ENCODE peak calls at places on chromosomes 5 and 9, in nine cellular contexts. One of them, this sample, is unnamed.

GRCh38 chr5:6248132-6248531 is 130.2 kb downstream of the MED10 start:
- DNase-seq in activated B cell treated with CpG ODN at 0.5 μM for 24 hours: no peak
- DNase-seq in stimulated activated CD8-positive, alpha-beta memory T cell treated with anti-CD3 and anti-CD28 coated beads, Interleukin-15, amount 100 ng/mL, for 4 hours: no peak
- DNase-seq in NCI-H1092: no peak
- DNase-seq in ureter: no peak
- DNase-seq in stimulated activated CD4-positive, alpha-beta T cell treated with anti-CD3 and anti-CD28 coated beads, Interleukin-1b, Interleukin-23, amount 100 ng/mL, for 48 hours: no peak
- DNase-seq in heart right ventricle: no peak
- DNase-seq in amniotic stem cell: no peak
- DNase-seq in RWPE1: no peak
- DNase-seq in this sample: no peak

GRCh38 chr9:76866689-76867088 is 39.2 kb downstream of the PRUNE2 start:
- DNase-seq in activated B cell treated with CpG ODN at 0.5 μM for 24 hours: no peak
- DNase-seq in stimulated activated CD8-positive, alpha-beta memory T cell treated with anti-CD3 and anti-CD28 coated beads, Interleukin-15, amount 100 ng/mL, for 4 hours: no peak
- DNase-seq in NCI-H1092: no peak
- DNase-seq in ureter: no peak
- DNase-seq in stimulated activated CD4-positive, alpha-beta T cell treated with anti-CD3 and anti-CD28 coated beads, Interleukin-1b, Interleukin-23, amount 100 ng/mL, for 48 hours: no peak
- DNase-seq in heart right ventricle: no peak
- DNase-seq in amniotic stem cell: peak; percentile 80
- DNase-seq in RWPE1: peak; percentile 87
- DNase-seq in this sample: no peak

GRCh38 chr5:129228577-129228976 is 134.0 kb downstream of the ISOC1 start:
- DNase-seq in activated B cell treated with CpG ODN at 0.5 μM for 24 hours: no peak
- DNase-seq in stimulated activated CD8-positive, alpha-beta memory T cell treated with anti-CD3 and anti-CD28 coated beads, Interleukin-15, amount 100 ng/mL, for 4 hours: no peak
- DNase-seq in NCI-H1092: no peak
- DNase-seq in ureter: no peak
- DNase-seq in stimulated activated CD4-positive, alpha-beta T cell treated with anti-CD3 and anti-CD28 coated beads, Interleukin-1b, Interleukin-23, amount 100 ng/mL, for 48 hours: no peak
- DNase-seq in heart right ventricle: no peak
- DNase-seq in amniotic stem cell: no peak
- DNase-seq in RWPE1: no peak
- DNase-seq in this sample: no peak

GRCh38 chr9:113842086-113842485 is 34.0 kb upstream of the ZNF618 start:
- DNase-seq in activated B cell treated with CpG ODN at 0.5 μM for 24 hours: no peak
- DNase-seq in stimulated activated CD8-positive, alpha-beta memory T cell treated with anti-CD3 and anti-CD28 coated beads, Interleukin-15, amount 100 ng/mL, for 4 hours: no peak
- DNase-seq in NCI-H1092: no peak
- DNase-seq in ureter: no peak
- DNase-seq in stimulated activated CD4-positive, alpha-beta T cell treated with anti-CD3 and anti-CD28 coated beads, Interleukin-1b, Interleukin-23, amount 100 ng/mL, for 48 hours: no peak
- DNase-seq in heart right ventricle: no peak
- DNase-seq in amniotic stem cell: no peak
- DNase-seq in RWPE1: no peak
- DNase-seq in this sample: no peak

GRCh38 chr5:142627371-142628217 is 58.3 kb downstream of the FGF1 start:
- DNase-seq in activated B cell treated with CpG ODN at 0.5 μM for 24 hours: no peak
- DNase-seq in stimulated activated CD8-positive, alpha-beta memory T cell treated with anti-CD3 and anti-CD28 coated beads, Interleukin-15, amount 100 ng/mL, for 4 hours: no peak
- DNase-seq in NCI-H1092: no peak
- DNase-seq in ureter: no peak
- DNase-seq in stimulated activated CD4-positive, alpha-beta T cell treated with anti-CD3 and anti-CD28 coated beads, Interleukin-1b, Interleukin-23, amount 100 ng/mL, for 48 hours: no peak
- DNase-seq in heart right ventricle: no peak
- DNase-seq in amniotic stem cell: no peak
- DNase-seq in RWPE1: no peak
- DNase-seq in this sample: no peak

GRCh38 chr9:114836769-114837168 is 30.9 kb upstream of the TNFSF15 start:
- DNase-seq in activated B cell treated with CpG ODN at 0.5 μM for 24 hours: no peak
- DNase-seq in stimulated activated CD8-positive, alpha-beta memory T cell treated with anti-CD3 and anti-CD28 coated beads, Interleukin-15, amount 100 ng/mL, for 4 hours: no peak
- DNase-seq in NCI-H1092: no peak
- DNase-seq in ureter: no peak
- DNase-seq in stimulated activated CD4-positive, alpha-beta T cell treated with anti-CD3 and anti-CD28 coated beads, Interleukin-1b, Interleukin-23, amount 100 ng/mL, for 48 hours: peak; percentile 11
- DNase-seq in heart right ventricle: no peak
- DNase-seq in amniotic stem cell: no peak
- DNase-seq in RWPE1: no peak
- DNase-seq in this sample: no peak

GRCh38 chr9:135513351-135513846 is 7.8 kb upstream of the LCN1 start:
- DNase-seq in activated B cell treated with CpG ODN at 0.5 μM for 24 hours: no peak
- DNase-seq in stimulated activated CD8-positive, alpha-beta memory T cell treated with anti-CD3 and anti-CD28 coated beads, Interleukin-15, amount 100 ng/mL, for 4 hours: no peak
- DNase-seq in NCI-H1092: no peak
- DNase-seq in ureter: peak; percentile 12
- DNase-seq in stimulated activated CD4-positive, alpha-beta T cell treated with anti-CD3 and anti-CD28 coated beads, Interleukin-1b, Interleukin-23, amount 100 ng/mL, for 48 hours: no peak
- DNase-seq in heart right ventricle: peak; percentile 2
- DNase-seq in amniotic stem cell: no peak
- DNase-seq in RWPE1: no peak
- DNase-seq in this sample: no peak

GRCh38 chr5:32642276-32643002 is 57.1 kb downstream of the SUB1 start:
- DNase-seq in activated B cell treated with CpG ODN at 0.5 μM for 24 hours: no peak
- DNase-seq in stimulated activated CD8-positive, alpha-beta memory T cell treated with anti-CD3 and anti-CD28 coated beads, Interleukin-15, amount 100 ng/mL, for 4 hours: no peak
- DNase-seq in NCI-H1092: no peak
- DNase-seq in ureter: no peak
- DNase-seq in stimulated activated CD4-positive, alpha-beta T cell treated with anti-CD3 and anti-CD28 coated beads, Interleukin-1b, Interleukin-23, amount 100 ng/mL, for 48 hours: no peak
- DNase-seq in heart right ventricle: no peak
- DNase-seq in amniotic stem cell: peak; percentile 2
- DNase-seq in RWPE1: peak; percentile 42
- DNase-seq in this sample: no peak

GRCh38 chr5:132387649-132388117 is 18.2 kb downstream of the SLC22A5 start:
- DNase-seq in activated B cell treated with CpG ODN at 0.5 μM for 24 hours: no peak
- DNase-seq in stimulated activated CD8-positive, alpha-beta memory T cell treated with anti-CD3 and anti-CD28 coated beads, Interleukin-15, amount 100 ng/mL, for 4 hours: no peak
- DNase-seq in NCI-H1092: no peak
- DNase-seq in ureter: peak; percentile 86
- DNase-seq in stimulated activated CD4-positive, alpha-beta T cell treated with anti-CD3 and anti-CD28 coated beads, Interleukin-1b, Interleukin-23, amount 100 ng/mL, for 48 hours: no peak
- DNase-seq in heart right ventricle: peak; percentile 29
- DNase-seq in amniotic stem cell: peak; percentile 54
- DNase-seq in RWPE1: peak; percentile 98
- DNase-seq in this sample: peak; percentile 45

GRCh38 chr5:66661149-66661548 is 65.0 kb downstream of the MAST4 start:
- DNase-seq in activated B cell treated with CpG ODN at 0.5 μM for 24 hours: no peak
- DNase-seq in stimulated activated CD8-positive, alpha-beta memory T cell treated with anti-CD3 and anti-CD28 coated beads, Interleukin-15, amount 100 ng/mL, for 4 hours: no peak
- DNase-seq in NCI-H1092: no peak
- DNase-seq in ureter: no peak
- DNase-seq in stimulated activated CD4-positive, alpha-beta T cell treated with anti-CD3 and anti-CD28 coated beads, Interleukin-1b, Interleukin-23, amount 100 ng/mL, for 48 hours: no peak
- DNase-seq in heart right ventricle: peak; percentile 26
- DNase-seq in amniotic stem cell: no peak
- DNase-seq in RWPE1: no peak
- DNase-seq in this sample: peak; percentile 49

GRCh38 chr5:151098185-151098813 is 17.5 kb upstream of the TNIP1 start:
- DNase-seq in activated B cell treated with CpG ODN at 0.5 μM for 24 hours: no peak
- DNase-seq in stimulated activated CD8-positive, alpha-beta memory T cell treated with anti-CD3 and anti-CD28 coated beads, Interleukin-15, amount 100 ng/mL, for 4 hours: no peak
- DNase-seq in NCI-H1092: no peak
- DNase-seq in ureter: no peak
- DNase-seq in stimulated activated CD4-positive, alpha-beta T cell treated with anti-CD3 and anti-CD28 coated beads, Interleukin-1b, Interleukin-23, amount 100 ng/mL, for 48 hours: peak; percentile 41
- DNase-seq in heart right ventricle: no peak
- DNase-seq in amniotic stem cell: no peak
- DNase-seq in RWPE1: no peak
- DNase-seq in this sample: no peak

GRCh38 chr5:144198386-144198785 is 27.7 kb downstream of the KCTD16 start:
- DNase-seq in activated B cell treated with CpG ODN at 0.5 μM for 24 hours: no peak
- DNase-seq in stimulated activated CD8-positive, alpha-beta memory T cell treated with anti-CD3 and anti-CD28 coated beads, Interleukin-15, amount 100 ng/mL, for 4 hours: no peak
- DNase-seq in NCI-H1092: no peak
- DNase-seq in ureter: no peak
- DNase-seq in stimulated activated CD4-positive, alpha-beta T cell treated with anti-CD3 and anti-CD28 coated beads, Interleukin-1b, Interleukin-23, amount 100 ng/mL, for 48 hours: no peak
- DNase-seq in heart right ventricle: no peak
- DNase-seq in amniotic stem cell: no peak
- DNase-seq in RWPE1: no peak
- DNase-seq in this sample: no peak

GRCh38 chr9:14131353-14132088 is 182.4 kb downstream of the NFIB start:
- DNase-seq in activated B cell treated with CpG ODN at 0.5 μM for 24 hours: no peak
- DNase-seq in stimulated activated CD8-positive, alpha-beta memory T cell treated with anti-CD3 and anti-CD28 coated beads, Interleukin-15, amount 100 ng/mL, for 4 hours: no peak
- DNase-seq in NCI-H1092: no peak
- DNase-seq in ureter: no peak
- DNase-seq in stimulated activated CD4-positive, alpha-beta T cell treated with anti-CD3 and anti-CD28 coated beads, Interleukin-1b, Interleukin-23, amount 100 ng/mL, for 48 hours: no peak
- DNase-seq in heart right ventricle: no peak
- DNase-seq in amniotic stem cell: no peak
- DNase-seq in RWPE1: no peak
- DNase-seq in this sample: no peak

GRCh38 chr5:138138949-138139775 is at the start of gene NME5:
- DNase-seq in activated B cell treated with CpG ODN at 0.5 μM for 24 hours: no peak
- DNase-seq in stimulated activated CD8-positive, alpha-beta memory T cell treated with anti-CD3 and anti-CD28 coated beads, Interleukin-15, amount 100 ng/mL, for 4 hours: no peak
- DNase-seq in NCI-H1092: peak; percentile 13
- DNase-seq in ureter: peak; percentile 74
- DNase-seq in stimulated activated CD4-positive, alpha-beta T cell treated with anti-CD3 and anti-CD28 coated beads, Interleukin-1b, Interleukin-23, amount 100 ng/mL, for 48 hours: no peak
- DNase-seq in heart right ventricle: peak; percentile 61
- DNase-seq in amniotic stem cell: no peak
- DNase-seq in RWPE1: no peak
- DNase-seq in this sample: peak; percentile 76

GRCh38 chr9:94656190-94656589 is 16.9 kb upstream of the FBP1 start:
- DNase-seq in activated B cell treated with CpG ODN at 0.5 μM for 24 hours: peak; percentile 36
- DNase-seq in stimulated activated CD8-positive, alpha-beta memory T cell treated with anti-CD3 and anti-CD28 coated beads, Interleukin-15, amount 100 ng/mL, for 4 hours: no peak
- DNase-seq in NCI-H1092: no peak
- DNase-seq in ureter: no peak
- DNase-seq in stimulated activated CD4-positive, alpha-beta T cell treated with anti-CD3 and anti-CD28 coated beads, Interleukin-1b, Interleukin-23, amount 100 ng/mL, for 48 hours: peak; percentile 56
- DNase-seq in heart right ventricle: no peak
- DNase-seq in amniotic stem cell: no peak
- DNase-seq in RWPE1: no peak
- DNase-seq in this sample: no peak

GRCh38 chr9:15349892-15350761 is 43.1 kb upstream of the TTC39B start:
- DNase-seq in activated B cell treated with CpG ODN at 0.5 μM for 24 hours: no peak
- DNase-seq in stimulated activated CD8-positive, alpha-beta memory T cell treated with anti-CD3 and anti-CD28 coated beads, Interleukin-15, amount 100 ng/mL, for 4 hours: no peak
- DNase-seq in NCI-H1092: peak; percentile 15
- DNase-seq in ureter: peak; percentile 46
- DNase-seq in stimulated activated CD4-positive, alpha-beta T cell treated with anti-CD3 and anti-CD28 coated beads, Interleukin-1b, Interleukin-23, amount 100 ng/mL, for 48 hours: peak; percentile 13
- DNase-seq in heart right ventricle: no peak
- DNase-seq in amniotic stem cell: no peak
- DNase-seq in RWPE1: peak; percentile 60
- DNase-seq in this sample: no peak

GRCh38 chr5:81006955-81007636 is 46.9 kb downstream of the RASGRF2 start:
- DNase-seq in activated B cell treated with CpG ODN at 0.5 μM for 24 hours: no peak
- DNase-seq in stimulated activated CD8-positive, alpha-beta memory T cell treated with anti-CD3 and anti-CD28 coated beads, Interleukin-15, amount 100 ng/mL, for 4 hours: no peak
- DNase-seq in NCI-H1092: no peak
- DNase-seq in ureter: no peak
- DNase-seq in stimulated activated CD4-positive, alpha-beta T cell treated with anti-CD3 and anti-CD28 coated beads, Interleukin-1b, Interleukin-23, amount 100 ng/mL, for 48 hours: peak; percentile 47
- DNase-seq in heart right ventricle: no peak
- DNase-seq in amniotic stem cell: no peak
- DNase-seq in RWPE1: no peak
- DNase-seq in this sample: no peak

GRCh38 chr5:69368458-69369368 is 607 bp downstream of the AK6 start:
- DNase-seq in activated B cell treated with CpG ODN at 0.5 μM for 24 hours: no peak
- DNase-seq in stimulated activated CD8-positive, alpha-beta memory T cell treated with anti-CD3 and anti-CD28 coated beads, Interleukin-15, amount 100 ng/mL, for 4 hours: no peak
- DNase-seq in NCI-H1092: no peak
- DNase-seq in ureter: no peak
- DNase-seq in stimulated activated CD4-positive, alpha-beta T cell treated with anti-CD3 and anti-CD28 coated beads, Interleukin-1b, Interleukin-23, amount 100 ng/mL, for 48 hours: peak; percentile 17
- DNase-seq in heart right ventricle: no peak
- DNase-seq in amniotic stem cell: no peak
- DNase-seq in RWPE1: peak; percentile 78
- DNase-seq in this sample: no peak

GRCh38 chr9:13719981-13720380 is 440.5 kb upstream of the MPDZ start:
- DNase-seq in activated B cell treated with CpG ODN at 0.5 μM for 24 hours: no peak
- DNase-seq in stimulated activated CD8-positive, alpha-beta memory T cell treated with anti-CD3 and anti-CD28 coated beads, Interleukin-15, amount 100 ng/mL, for 4 hours: no peak
- DNase-seq in NCI-H1092: no peak
- DNase-seq in ureter: no peak
- DNase-seq in stimulated activated CD4-positive, alpha-beta T cell treated with anti-CD3 and anti-CD28 coated beads, Interleukin-1b, Interleukin-23, amount 100 ng/mL, for 48 hours: no peak
- DNase-seq in heart right ventricle: no peak
- DNase-seq in amniotic stem cell: peak; percentile 46
- DNase-seq in RWPE1: no peak
- DNase-seq in this sample: no peak

GRCh38 chr5:9375756-9376155 is 170.1 kb downstream of the SEMA5A start:
- DNase-seq in activated B cell treated with CpG ODN at 0.5 μM for 24 hours: no peak
- DNase-seq in stimulated activated CD8-positive, alpha-beta memory T cell treated with anti-CD3 and anti-CD28 coated beads, Interleukin-15, amount 100 ng/mL, for 4 hours: no peak
- DNase-seq in NCI-H1092: no peak
- DNase-seq in ureter: no peak
- DNase-seq in stimulated activated CD4-positive, alpha-beta T cell treated with anti-CD3 and anti-CD28 coated beads, Interleukin-1b, Interleukin-23, amount 100 ng/mL, for 48 hours: no peak
- DNase-seq in heart right ventricle: no peak
- DNase-seq in amniotic stem cell: no peak
- DNase-seq in RWPE1: no peak
- DNase-seq in this sample: no peak